ENCODE peak calls at places on chromosomes 13 and 19, in nine cellular contexts. One of them, this sample, is unnamed.

GRCh38 chr19:54014920-54015560 is 23.6 kb downstream of the CACNG6 start:
- DNase-seq in activated T-helper 1 cell treated with anti-CD3 and anti-CD28 coated beads, Interleukin-12 subunit alpha, Interleukin-12 subunit beta, Interleukin-2, Interleukin-4 antibody, amounts not matched to agents 30 ng/mL and 10 ng/mL and 1 ng/mL, durations not matched to agents 14 hours and 24 hours and 36 hours: no peak
- DNase-seq in GM12891: no peak
- DNase-seq in activated CD4-positive, CD25-positive, alpha-beta regulatory T cell: no peak
- DNase-seq in ureter: no peak
- DNase-seq in dorsolateral prefrontal cortex: no peak
- DNase-seq in T-cell: no peak
- DNase-seq in activated naive CD4-positive, alpha-beta T cell treated with anti-CD3 and anti-CD28 coated beads for 36 hours: no peak
- DNase-seq in NAMALWA: no peak
- DNase-seq in this sample: no peak

GRCh38 chr19:3057275-3057714 is 5.0 kb downstream of the TLE5 start:
- DNase-seq in activated naive CD4-positive, alpha-beta T cell treated with anti-CD3 and anti-CD28 coated beads for 36 hours: no peak
- DNase-seq in T-cell: no peak
- DNase-seq in GM12891: no peak
- DNase-seq in activated CD4-positive, CD25-positive, alpha-beta regulatory T cell: no peak
- DNase-seq in ureter: peak
- DNase-seq in dorsolateral prefrontal cortex: no peak
- DNase-seq in NAMALWA: no peak
- DNase-seq in activated T-helper 1 cell treated with anti-CD3 and anti-CD28 coated beads, Interleukin-12 subunit alpha, Interleukin-12 subunit beta, Interleukin-2, Interleukin-4 antibody, amounts not matched to agents 30 ng/mL and 10 ng/mL and 1 ng/mL, durations not matched to agents 14 hours and 24 hours and 36 hours: no peak
- DNase-seq in this sample: peak

GRCh38 chr19:6414033-6414643 is 10.5 kb downstream of the KHSRP start:
- DNase-seq in T-cell: no peak
- DNase-seq in GM12891: no peak
- DNase-seq in dorsolateral prefrontal cortex: no peak
- DNase-seq in ureter: no peak
- DNase-seq in activated naive CD4-positive, alpha-beta T cell treated with anti-CD3 and anti-CD28 coated beads for 36 hours: no peak
- DNase-seq in NAMALWA: no peak
- DNase-seq in activated T-helper 1 cell treated with anti-CD3 and anti-CD28 coated beads, Interleukin-12 subunit alpha, Interleukin-12 subunit beta, Interleukin-2, Interleukin-4 antibody, amounts not matched to agents 30 ng/mL and 10 ng/mL and 1 ng/mL, durations not matched to agents 14 hours and 24 hours and 36 hours: no peak
- DNase-seq in activated CD4-positive, CD25-positive, alpha-beta regulatory T cell: no peak
- DNase-seq in this sample: no peak

GRCh38 chr19:18435848-18436631 is 1.9 kb downstream of the ISYNA1 start:
- DNase-seq in NAMALWA: no peak
- DNase-seq in activated naive CD4-positive, alpha-beta T cell treated with anti-CD3 and anti-CD28 coated beads for 36 hours: no peak
- DNase-seq in activated CD4-positive, CD25-positive, alpha-beta regulatory T cell: no peak
- DNase-seq in activated T-helper 1 cell treated with anti-CD3 and anti-CD28 coated beads, Interleukin-12 subunit alpha, Interleukin-12 subunit beta, Interleukin-2, Interleukin-4 antibody, amounts not matched to agents 30 ng/mL and 10 ng/mL and 1 ng/mL, durations not matched to agents 14 hours and 24 hours and 36 hours: no peak
- DNase-seq in dorsolateral prefrontal cortex: no peak
- DNase-seq in GM12891: no peak
- DNase-seq in T-cell: no peak
- DNase-seq in ureter: no peak
- DNase-seq in this sample: no peak

GRCh38 chr19:55283548-55284393 is at the start of gene BRSK1:
- DNase-seq in T-cell: peak
- DNase-seq in NAMALWA: no peak
- DNase-seq in GM12891: no peak
- DNase-seq in activated CD4-positive, CD25-positive, alpha-beta regulatory T cell: peak
- DNase-seq in activated naive CD4-positive, alpha-beta T cell treated with anti-CD3 and anti-CD28 coated beads for 36 hours: peak
- DNase-seq in dorsolateral prefrontal cortex: peak
- DNase-seq in activated T-helper 1 cell treated with anti-CD3 and anti-CD28 coated beads, Interleukin-12 subunit alpha, Interleukin-12 subunit beta, Interleukin-2, Interleukin-4 antibody, amounts not matched to agents 30 ng/mL and 10 ng/mL and 1 ng/mL, durations not matched to agents 14 hours and 24 hours and 36 hours: peak
- DNase-seq in ureter: no peak
- DNase-seq in this sample: no peak

GRCh38 chr19:29526730-29527499 is 1.1 kb downstream of the VSTM2B start:
- DNase-seq in GM12891: peak
- DNase-seq in T-cell: no peak
- DNase-seq in activated naive CD4-positive, alpha-beta T cell treated with anti-CD3 and anti-CD28 coated beads for 36 hours: peak
- DNase-seq in NAMALWA: no peak
- DNase-seq in activated T-helper 1 cell treated with anti-CD3 and anti-CD28 coated beads, Interleukin-12 subunit alpha, Interleukin-12 subunit beta, Interleukin-2, Interleukin-4 antibody, amounts not matched to agents 30 ng/mL and 10 ng/mL and 1 ng/mL, durations not matched to agents 14 hours and 24 hours and 36 hours: no peak
- DNase-seq in activated CD4-positive, CD25-positive, alpha-beta regulatory T cell: no peak
- DNase-seq in ureter: no peak
- DNase-seq in dorsolateral prefrontal cortex: peak
- DNase-seq in this sample: no peak

GRCh38 chr19:55700813-55701212 is 25.8 kb downstream of the EPN1 start:
- DNase-seq in NAMALWA: no peak
- DNase-seq in GM12891: no peak
- DNase-seq in activated T-helper 1 cell treated with anti-CD3 and anti-CD28 coated beads, Interleukin-12 subunit alpha, Interleukin-12 subunit beta, Interleukin-2, Interleukin-4 antibody, amounts not matched to agents 30 ng/mL and 10 ng/mL and 1 ng/mL, durations not matched to agents 14 hours and 24 hours and 36 hours: no peak
- DNase-seq in ureter: no peak
- DNase-seq in activated CD4-positive, CD25-positive, alpha-beta regulatory T cell: no peak
- DNase-seq in activated naive CD4-positive, alpha-beta T cell treated with anti-CD3 and anti-CD28 coated beads for 36 hours: no peak
- DNase-seq in dorsolateral prefrontal cortex: no peak
- DNase-seq in T-cell: no peak
- DNase-seq in this sample: no peak

GRCh38 chr13:24491853-24492252 is 20.7 kb downstream of the PARP4 start:
- DNase-seq in dorsolateral prefrontal cortex: no peak
- DNase-seq in ureter: no peak
- DNase-seq in T-cell: no peak
- DNase-seq in activated CD4-positive, CD25-positive, alpha-beta regulatory T cell: no peak
- DNase-seq in NAMALWA: no peak
- DNase-seq in GM12891: no peak
- DNase-seq in activated T-helper 1 cell treated with anti-CD3 and anti-CD28 coated beads, Interleukin-12 subunit alpha, Interleukin-12 subunit beta, Interleukin-2, Interleukin-4 antibody, amounts not matched to agents 30 ng/mL and 10 ng/mL and 1 ng/mL, durations not matched to agents 14 hours and 24 hours and 36 hours: no peak
- DNase-seq in activated naive CD4-positive, alpha-beta T cell treated with anti-CD3 and anti-CD28 coated beads for 36 hours: no peak
- DNase-seq in this sample: no peak

GRCh38 chr13:52786747-52787146 is 47.1 kb upstream of the CNMD start:
- DNase-seq in ureter: no peak
- DNase-seq in activated T-helper 1 cell treated with anti-CD3 and anti-CD28 coated beads, Interleukin-12 subunit alpha, Interleukin-12 subunit beta, Interleukin-2, Interleukin-4 antibody, amounts not matched to agents 30 ng/mL and 10 ng/mL and 1 ng/mL, durations not matched to agents 14 hours and 24 hours and 36 hours: no peak
- DNase-seq in NAMALWA: no peak
- DNase-seq in T-cell: no peak
- DNase-seq in activated naive CD4-positive, alpha-beta T cell treated with anti-CD3 and anti-CD28 coated beads for 36 hours: no peak
- DNase-seq in dorsolateral prefrontal cortex: peak
- DNase-seq in activated CD4-positive, CD25-positive, alpha-beta regulatory T cell: no peak
- DNase-seq in GM12891: no peak
- DNase-seq in this sample: no peak

GRCh38 chr19:19402656-19403372 is 2.7 kb upstream of the GATAD2A start:
- DNase-seq in activated T-helper 1 cell treated with anti-CD3 and anti-CD28 coated beads, Interleukin-12 subunit alpha, Interleukin-12 subunit beta, Interleukin-2, Interleukin-4 antibody, amounts not matched to agents 30 ng/mL and 10 ng/mL and 1 ng/mL, durations not matched to agents 14 hours and 24 hours and 36 hours: no peak
- DNase-seq in activated naive CD4-positive, alpha-beta T cell treated with anti-CD3 and anti-CD28 coated beads for 36 hours: no peak
- DNase-seq in dorsolateral prefrontal cortex: no peak
- DNase-seq in activated CD4-positive, CD25-positive, alpha-beta regulatory T cell: no peak
- DNase-seq in NAMALWA: no peak
- DNase-seq in GM12891: no peak
- DNase-seq in ureter: no peak
- DNase-seq in T-cell: no peak
- DNase-seq in this sample: no peak

GRCh38 chr13:31278874-31279273 is 79.1 kb downstream of the B3GLCT start:
- DNase-seq in GM12891: no peak
- DNase-seq in activated T-helper 1 cell treated with anti-CD3 and anti-CD28 coated beads, Interleukin-12 subunit alpha, Interleukin-12 subunit beta, Interleukin-2, Interleukin-4 antibody, amounts not matched to agents 30 ng/mL and 10 ng/mL and 1 ng/mL, durations not matched to agents 14 hours and 24 hours and 36 hours: no peak
- DNase-seq in T-cell: no peak
- DNase-seq in dorsolateral prefrontal cortex: no peak
- DNase-seq in NAMALWA: no peak
- DNase-seq in activated naive CD4-positive, alpha-beta T cell treated with anti-CD3 and anti-CD28 coated beads for 36 hours: no peak
- DNase-seq in activated CD4-positive, CD25-positive, alpha-beta regulatory T cell: no peak
- DNase-seq in ureter: no peak
- DNase-seq in this sample: no peak

GRCh38 chr19:37719111-37719926 is at the start of gene ZNF607:
- DNase-seq in ureter: peak
- DNase-seq in activated T-helper 1 cell treated with anti-CD3 and anti-CD28 coated beads, Interleukin-12 subunit alpha, Interleukin-12 subunit beta, Interleukin-2, Interleukin-4 antibody, amounts not matched to agents 30 ng/mL and 10 ng/mL and 1 ng/mL, durations not matched to agents 14 hours and 24 hours and 36 hours: peak
- DNase-seq in activated CD4-positive, CD25-positive, alpha-beta regulatory T cell: peak
- DNase-seq in NAMALWA: peak
- DNase-seq in dorsolateral prefrontal cortex: peak
- DNase-seq in T-cell: peak
- DNase-seq in GM12891: peak
- DNase-seq in activated naive CD4-positive, alpha-beta T cell treated with anti-CD3 and anti-CD28 coated beads for 36 hours: peak
- DNase-seq in this sample: peak

GRCh38 chr19:45847661-45848060 is 15.3 kb downstream of the SYMPK start:
- DNase-seq in dorsolateral prefrontal cortex: no peak
- DNase-seq in NAMALWA: no peak
- DNase-seq in T-cell: no peak
- DNase-seq in activated naive CD4-positive, alpha-beta T cell treated with anti-CD3 and anti-CD28 coated beads for 36 hours: no peak
- DNase-seq in GM12891: no peak
- DNase-seq in activated CD4-positive, CD25-positive, alpha-beta regulatory T cell: no peak
- DNase-seq in activated T-helper 1 cell treated with anti-CD3 and anti-CD28 coated beads, Interleukin-12 subunit alpha, Interleukin-12 subunit beta, Interleukin-2, Interleukin-4 antibody, amounts not matched to agents 30 ng/mL and 10 ng/mL and 1 ng/mL, durations not matched to agents 14 hours and 24 hours and 36 hours: no peak
- DNase-seq in ureter: no peak
- DNase-seq in this sample: no peak

GRCh38 chr13:110136660-110137585 is 170.0 kb downstream of the COL4A1 start:
- DNase-seq in ureter: no peak
- DNase-seq in activated CD4-positive, CD25-positive, alpha-beta regulatory T cell: no peak
- DNase-seq in activated T-helper 1 cell treated with anti-CD3 and anti-CD28 coated beads, Interleukin-12 subunit alpha, Interleukin-12 subunit beta, Interleukin-2, Interleukin-4 antibody, amounts not matched to agents 30 ng/mL and 10 ng/mL and 1 ng/mL, durations not matched to agents 14 hours and 24 hours and 36 hours: no peak
- DNase-seq in T-cell: no peak
- DNase-seq in NAMALWA: no peak
- DNase-seq in GM12891: no peak
- DNase-seq in dorsolateral prefrontal cortex: no peak
- DNase-seq in activated naive CD4-positive, alpha-beta T cell treated with anti-CD3 and anti-CD28 coated beads for 36 hours: no peak
- DNase-seq in this sample: no peak

GRCh38 chr13:92994056-92994455 is 232.6 kb upstream of the GPC6 start:
- DNase-seq in activated naive CD4-positive, alpha-beta T cell treated with anti-CD3 and anti-CD28 coated beads for 36 hours: no peak
- DNase-seq in T-cell: no peak
- DNase-seq in ureter: no peak
- DNase-seq in NAMALWA: no peak
- DNase-seq in GM12891: no peak
- DNase-seq in activated CD4-positive, CD25-positive, alpha-beta regulatory T cell: no peak
- DNase-seq in activated T-helper 1 cell treated with anti-CD3 and anti-CD28 coated beads, Interleukin-12 subunit alpha, Interleukin-12 subunit beta, Interleukin-2, Interleukin-4 antibody, amounts not matched to agents 30 ng/mL and 10 ng/mL and 1 ng/mL, durations not matched to agents 14 hours and 24 hours and 36 hours: no peak
- DNase-seq in dorsolateral prefrontal cortex: no peak
- DNase-seq in this sample: no peak

GRCh38 chr13:99525967-99526366 is 24.7 kb downstream of the TM9SF2 start:
- DNase-seq in NAMALWA: no peak
- DNase-seq in dorsolateral prefrontal cortex: no peak
- DNase-seq in ureter: no peak
- DNase-seq in activated T-helper 1 cell treated with anti-CD3 and anti-CD28 coated beads, Interleukin-12 subunit alpha, Interleukin-12 subunit beta, Interleukin-2, Interleukin-4 antibody, amounts not matched to agents 30 ng/mL and 10 ng/mL and 1 ng/mL, durations not matched to agents 14 hours and 24 hours and 36 hours: no peak
- DNase-seq in activated naive CD4-positive, alpha-beta T cell treated with anti-CD3 and anti-CD28 coated beads for 36 hours: no peak
- DNase-seq in T-cell: no peak
- DNase-seq in activated CD4-positive, CD25-positive, alpha-beta regulatory T cell: no peak
- DNase-seq in GM12891: no peak
- DNase-seq in this sample: no peak